ENCODE peak calls at places on chromosomes 6 and 20, in six cellular contexts. N is NB4, Q is Peyer's patch, O is HepG2, H is right lobe of liver, B is lung. X is an unnamed sample.
A peak's percentile ranks its signal among the peaks of the same experiment; 100 is the strongest.

GRCh38 chr6:63236398-63236817 is 25.1 kb downstream of the FKBP1C start:
- DNase-seq in N (peak; percentile 14), Q (no peak), O (no peak), H (no peak), B (no peak), X (no peak)

GRCh38 chr20:15346657-15347280 is 1009.4 kb upstream of the FLRT3 start:
- DNase-seq in N (no peak), Q (no peak), O (no peak), H (no peak), B (no peak), X (no peak)

GRCh38 chr20:43953919-43954617 is 39.4 kb downstream of the TOX2 start:
- DNase-seq in N (no peak), Q (no peak), O (no peak), H (no peak), B (no peak), X (no peak)

GRCh38 chr6:101113468-101114260 is 232.5 kb upstream of the ASCC3 start:
- DNase-seq in N (no peak), Q (no peak), O (no peak), H (no peak), B (no peak), X (no peak)

GRCh38 chr6:29953001-29953436 is 10.7 kb downstream of the HLA-A start:
- DNase-seq in N (no peak), Q (no peak), O (no peak), H (no peak), B (no peak), X (no peak)

GRCh38 chr6:75205776-75206334 is at the start of gene COL12A1:
- DNase-seq in N (no peak), Q (peak; percentile 30), O (no peak), H (peak; percentile 75), B (peak; percentile 94), X (peak; percentile 32)

GRCh38 chr6:16752206-16752867 is 8.9 kb downstream of the ATXN1 start:
- DNase-seq in N (peak; percentile 92), Q (no peak), O (peak; percentile 74), H (no peak), B (no peak), X (no peak)

GRCh38 chr6:113782641-113783040 is 74.5 kb upstream of the MARCKS start:
- DNase-seq in N (no peak), Q (no peak), O (no peak), H (no peak), B (no peak), X (no peak)

GRCh38 chr6:4192173-4192572 is 56.8 kb upstream of the ECI2 start:
- DNase-seq in N (no peak), Q (no peak), O (no peak), H (no peak), B (no peak), X (no peak)

GRCh38 chr6:9657994-9658393 is 756.9 kb downstream of the TFAP2A start:
- DNase-seq in N (no peak), Q (no peak), O (no peak), H (no peak), B (no peak), X (no peak)

GRCh38 chr6:81031429-81031828 is 721.1 kb downstream of the TENT5A start:
- DNase-seq in N (no peak), Q (no peak), O (no peak), H (no peak), B (no peak), X (no peak)

GRCh38 chr20:54267510-54268003 is 59.7 kb downstream of the PFDN4 start:
- DNase-seq in N (no peak), Q (no peak), O (peak; percentile 85), H (no peak), B (peak; percentile 32), X (no peak)

GRCh38 chr20:48630342-48631075 is 197.3 kb downstream of the PREX1 start:
- DNase-seq in N (no peak), Q (no peak), O (no peak), H (peak; percentile 34), B (no peak), X (no peak)

GRCh38 chr6:144781836-144782235 is 496.7 kb downstream of the UTRN start:
- DNase-seq in N (no peak), Q (no peak), O (no peak), H (no peak), B (no peak), X (no peak)

GRCh38 chr20:2136275-2136674 is 34.6 kb downstream of the STK35 start:
- DNase-seq in N (no peak), Q (no peak), O (no peak), H (no peak), B (no peak), X (no peak)

GRCh38 chr6:37141291-37142046 is 28.5 kb upstream of the PIM1 start:
- DNase-seq in N (no peak), Q (no peak), O (no peak), H (no peak), B (no peak), X (no peak)

GRCh38 chr6:169806718-169807117 is 55.3 kb downstream of the ERMARD start:
- DNase-seq in N (peak; percentile 12), Q (no peak), O (no peak), H (no peak), B (peak; percentile 16), X (no peak)

GRCh38 chr6:159716247-159717086 is 10.8 kb upstream of the WTAP start:
- DNase-seq in N (peak; percentile 88), Q (no peak), O (no peak), H (no peak), B (no peak), X (no peak)

DNA sequence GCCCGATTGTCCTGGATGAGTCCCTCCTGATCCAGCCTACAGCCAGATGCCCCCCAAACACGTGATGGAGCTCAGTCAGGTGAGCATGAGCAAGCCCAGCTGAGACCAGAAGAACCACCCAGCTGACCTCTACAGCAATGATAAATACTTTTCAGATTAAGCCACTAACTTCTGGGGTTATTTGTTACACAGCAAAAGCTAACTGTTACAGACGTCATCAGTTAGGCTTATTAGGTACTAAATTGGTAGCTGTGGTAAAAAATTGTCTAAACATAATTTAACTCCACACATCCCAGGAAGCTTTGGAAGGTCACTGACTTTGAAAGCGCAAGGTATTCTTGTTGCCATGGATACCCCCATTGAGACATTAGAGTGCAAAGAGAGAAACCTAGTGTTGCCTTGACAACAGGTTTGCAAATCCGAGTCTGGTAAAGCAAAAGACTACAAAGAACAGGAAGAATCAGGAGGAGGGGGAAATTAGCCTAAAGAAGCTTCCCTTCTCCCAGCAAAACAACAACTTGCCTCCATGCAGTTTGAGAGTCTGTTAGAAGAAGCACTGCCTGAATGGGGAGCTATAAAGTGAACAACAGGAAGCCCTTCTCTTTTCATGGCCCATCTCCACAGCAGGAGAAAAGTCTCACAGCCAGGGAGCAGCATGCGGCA is 41.8 kb upstream of the ZNF831 start:
- DNase-seq in N (no peak), Q (no peak), O (no peak), H (no peak), B (no peak), X (no peak)
- H3K4me3 ChIP-seq in N (no peak overlapping the region), Q (no peak overlapping the region), O (no peak overlapping the region), H (no peak overlapping the region), B (no peak overlapping the region), X (no peak overlapping the region)

GRCh38 chr20:4918473-4918872 is 82.8 kb downstream of the SLC23A2 start:
- DNase-seq in N (no peak), Q (no peak), O (no peak), H (no peak), B (no peak), X (no peak)

GRCh38 chr20:4919047-4919704 is 82.1 kb downstream of the SLC23A2 start:
- DNase-seq in N (no peak), Q (no peak), O (no peak), H (peak; percentile 81), B (no peak), X (no peak)

GRCh38 chr20:4920131-4920530 is 81.2 kb downstream of the SLC23A2 start:
- DNase-seq in N (no peak), Q (no peak), O (no peak), H (no peak), B (no peak), X (no peak)

GRCh38 chr20:4920655-4921054 is 80.7 kb downstream of the SLC23A2 start:
- DNase-seq in N (no peak), Q (no peak), O (no peak), H (no peak), B (no peak), X (no peak)

DNA sequence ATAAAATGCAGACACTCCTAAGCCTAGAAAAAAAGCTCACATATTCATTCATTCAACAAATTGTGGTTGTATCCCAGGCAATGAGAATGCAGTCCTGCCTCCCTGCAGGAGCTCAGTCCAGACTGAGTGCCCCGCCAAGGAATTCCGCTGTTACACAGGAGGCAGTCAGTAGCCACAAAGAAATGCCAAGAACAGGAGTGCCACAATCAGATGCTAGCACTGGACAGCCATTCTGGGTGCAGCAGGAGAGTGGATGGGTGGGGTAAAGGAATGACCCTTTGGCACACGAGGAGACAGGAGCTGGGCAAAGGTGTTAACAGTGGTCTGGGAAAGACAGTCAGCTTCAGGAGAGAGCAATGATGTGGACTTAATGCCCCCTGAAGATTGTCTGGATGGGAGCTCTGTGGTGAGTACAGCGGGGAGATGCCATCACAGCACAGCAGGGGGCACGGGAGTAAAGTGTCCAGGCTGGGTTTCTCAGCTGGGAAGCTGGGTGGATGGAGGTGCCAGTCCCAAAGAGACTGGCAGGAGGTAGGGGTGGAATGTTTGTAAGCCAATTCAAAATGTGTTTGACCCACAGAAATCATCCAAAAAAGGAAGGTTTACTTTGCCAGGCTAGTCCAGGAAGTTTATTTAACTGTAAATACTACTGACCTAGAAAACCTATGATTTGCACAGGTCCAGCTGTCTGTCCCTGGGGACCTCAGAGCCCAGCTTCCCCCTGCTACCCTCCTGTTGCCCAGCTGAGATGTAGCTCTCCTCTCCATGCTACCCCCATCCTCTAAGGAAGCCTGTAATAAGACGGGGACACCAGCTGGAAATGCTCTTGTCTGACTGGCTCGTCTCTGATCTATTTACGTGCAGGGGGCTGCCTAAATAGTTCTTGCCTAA is 84.1 kb downstream of the SLC23A2 start:
- DNase-seq in N (peak; percentile 18), Q (no peak), O (no peak), H (no peak), B (no peak), X (no peak)
- TF ChIP-seq CTCF in N (no peak), Q (no peak), O (no peak), H (no peak), B (no peak), X (no peak)

DNA sequence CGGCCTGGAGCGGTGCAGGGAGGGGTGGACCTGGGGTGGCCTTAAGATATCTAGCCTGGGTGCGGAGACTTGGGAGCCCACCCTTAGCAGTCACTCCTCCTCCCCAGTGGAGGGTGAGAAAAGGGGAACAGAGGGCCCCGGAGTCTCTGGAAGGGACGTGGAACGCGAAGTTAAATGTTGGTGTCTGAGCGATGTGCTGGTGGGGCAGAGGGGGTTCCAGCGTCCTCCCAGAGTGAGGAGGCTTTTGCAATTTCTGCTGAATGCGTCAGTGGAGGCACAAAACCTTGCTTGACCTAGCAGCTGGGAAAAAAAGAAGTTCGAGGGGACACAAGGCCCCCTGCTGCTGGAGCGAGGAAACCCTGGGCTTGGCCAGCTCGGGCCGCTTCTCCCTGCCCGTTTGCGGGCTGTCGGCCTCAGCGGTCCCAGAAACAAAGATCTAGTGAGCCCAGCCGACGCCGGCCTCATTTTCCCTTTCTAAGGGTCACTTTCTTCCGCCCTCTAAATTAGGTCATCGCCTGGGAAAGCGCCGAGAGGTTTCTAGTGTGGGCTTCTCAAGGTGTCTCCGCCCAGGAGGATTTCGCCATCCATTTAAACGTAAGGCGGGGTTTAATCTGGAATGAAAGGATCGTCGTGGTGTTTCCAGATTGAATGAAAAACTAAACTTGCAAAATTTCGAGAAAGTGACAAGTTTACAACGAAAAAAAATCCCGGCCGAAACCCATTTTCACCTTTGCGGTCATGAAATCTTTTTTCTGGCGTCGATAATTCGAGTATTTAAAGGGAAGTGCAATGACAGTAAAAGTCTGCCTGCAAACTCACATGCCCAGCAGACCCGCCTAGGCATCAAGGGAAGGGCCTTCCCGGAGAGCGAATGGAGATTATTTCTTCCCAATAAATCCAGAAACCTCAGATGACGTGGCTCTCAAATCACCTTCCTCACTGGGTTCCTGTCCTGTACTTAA is 4.5 kb downstream of the OLIG3 start:
- DNase-seq in N (no peak), Q (no peak), O (no peak), H (no peak), B (no peak), X (no peak)
- H3K4me3 ChIP-seq in N (no peak overlapping the region), Q (no peak overlapping the region), O (no peak overlapping the region), H (no peak overlapping the region), B (no peak overlapping the region), X (no peak overlapping the region)

GRCh38 chr6:135743476-135743875 is 108.0 kb upstream of the PDE7B start:
- DNase-seq in N (no peak), Q (no peak), O (no peak), H (no peak), B (no peak), X (no peak)
- TF ChIP-seq CTCF in N (peak; percentile 8), Q (no peak), O (no peak), H (no peak), B (no peak), X (no peak)